ENCODE peak calls at places on chromosomes 4 and X, in six cellular contexts. One of them, this sample, is unnamed. For H3K4me1, the result is how much of the 10 kb centered on the place peaks cover.

GRCh38 chr4:38071801-38072567 is 111.8 kb downstream of the PTTG2 start:
- DNase-seq in GM23248: no peak
- DNase-seq in Karpas-422: no peak
- DNase-seq in colonic mucosa: no peak
- DNase-seq in neural progenitor cell: no peak
- DNase-seq in fibroblast of lung: peak
- DNase-seq in this sample: peak

GRCh38 chrX:122517781-122518180 is 666.3 kb upstream of the GRIA3 start:
- DNase-seq in GM23248: peak
- DNase-seq in Karpas-422: no peak
- DNase-seq in colonic mucosa: no peak
- DNase-seq in neural progenitor cell: no peak
- DNase-seq in fibroblast of lung: peak
- DNase-seq in this sample: no peak

GRCh38 chrX:46268429-46268828 is 276.8 kb downstream of the ZNF674 start:
- DNase-seq in GM23248: peak
- DNase-seq in Karpas-422: no peak
- DNase-seq in colonic mucosa: no peak
- DNase-seq in neural progenitor cell: no peak
- DNase-seq in fibroblast of lung: peak
- DNase-seq in this sample: peak

GRCh38 chr4:35836591-35836990 is 407.7 kb downstream of the ARAP2 start:
- DNase-seq in GM23248: no peak
- DNase-seq in Karpas-422: no peak
- DNase-seq in colonic mucosa: no peak
- DNase-seq in neural progenitor cell: no peak
- DNase-seq in fibroblast of lung: no peak
- DNase-seq in this sample: no peak

GRCh38 chr4:40507977-40508376 is 121.7 kb downstream of the RBM47 start:
- DNase-seq in GM23248: no peak
- DNase-seq in Karpas-422: peak
- DNase-seq in colonic mucosa: peak
- DNase-seq in neural progenitor cell: no peak
- DNase-seq in fibroblast of lung: peak
- DNase-seq in this sample: no peak

GRCh38 chr4:91267543-91267942 is 1036.2 kb upstream of the GRID2 start:
- DNase-seq in GM23248: no peak
- DNase-seq in Karpas-422: no peak
- DNase-seq in colonic mucosa: no peak
- DNase-seq in neural progenitor cell: no peak
- DNase-seq in fibroblast of lung: no peak
- DNase-seq in this sample: no peak

GRCh38 chr4:20370284-20370683 is 118.6 kb downstream of the SLIT2 start:
- DNase-seq in GM23248: peak
- DNase-seq in Karpas-422: no peak
- DNase-seq in colonic mucosa: no peak
- DNase-seq in neural progenitor cell: no peak
- DNase-seq in fibroblast of lung: peak
- DNase-seq in this sample: peak

GRCh38 chr4:88938138-88938537 is 118.8 kb downstream of the FAM13A start:
- DNase-seq in GM23248: peak
- DNase-seq in Karpas-422: no peak
- DNase-seq in colonic mucosa: no peak
- DNase-seq in neural progenitor cell: no peak
- DNase-seq in fibroblast of lung: peak
- DNase-seq in this sample: peak

GRCh38 chrX:87409113-87409841 is 108.3 kb upstream of the KLHL4 start:
- DNase-seq in GM23248: peak
- DNase-seq in Karpas-422: no peak
- DNase-seq in colonic mucosa: peak
- DNase-seq in neural progenitor cell: no peak
- DNase-seq in fibroblast of lung: peak
- DNase-seq in this sample: no peak

GRCh38 chr4:3233391-3234071 is 15.4 kb upstream of the MSANTD1 start:
- DNase-seq in GM23248: peak
- DNase-seq in Karpas-422: no peak
- DNase-seq in colonic mucosa: no peak
- DNase-seq in neural progenitor cell: no peak
- DNase-seq in fibroblast of lung: peak
- DNase-seq in this sample: peak

GRCh38 chr4:138233313-138233712 is 8.8 kb downstream of the SLC7A11 start:
- DNase-seq in GM23248: no peak
- DNase-seq in Karpas-422: no peak
- DNase-seq in colonic mucosa: no peak
- DNase-seq in neural progenitor cell: no peak
- DNase-seq in fibroblast of lung: no peak
- DNase-seq in this sample: no peak

GRCh38 chr4:24063771-24064170 is 173.9 kb upstream of the PPARGC1A start:
- DNase-seq in GM23248: no peak
- DNase-seq in Karpas-422: no peak
- DNase-seq in colonic mucosa: no peak
- DNase-seq in neural progenitor cell: no peak
- DNase-seq in fibroblast of lung: no peak
- DNase-seq in this sample: no peak

GRCh38 chr4:86970447-86971354 is 35.9 kb downstream of the AFF1 start:
- DNase-seq in GM23248: no peak
- DNase-seq in Karpas-422: no peak
- DNase-seq in colonic mucosa: no peak
- DNase-seq in neural progenitor cell: peak
- DNase-seq in fibroblast of lung: no peak
- DNase-seq in this sample: no peak

GRCh38 chr4:86965019-86965976 is 30.5 kb downstream of the AFF1 start:
- DNase-seq in GM23248: no peak
- DNase-seq in Karpas-422: no peak
- DNase-seq in colonic mucosa: no peak
- DNase-seq in neural progenitor cell: peak
- DNase-seq in fibroblast of lung: no peak
- DNase-seq in this sample: no peak

GRCh38 chr4:86967061-86967460 is 32.2 kb downstream of the AFF1 start:
- DNase-seq in GM23248: no peak
- DNase-seq in Karpas-422: no peak
- DNase-seq in colonic mucosa: no peak
- DNase-seq in neural progenitor cell: no peak
- DNase-seq in fibroblast of lung: no peak
- DNase-seq in this sample: no peak

GRCh38 chr4:86968477-86969015 is 33.7 kb downstream of the AFF1 start:
- DNase-seq in GM23248: no peak
- DNase-seq in Karpas-422: no peak
- DNase-seq in colonic mucosa: no peak
- DNase-seq in neural progenitor cell: no peak
- DNase-seq in fibroblast of lung: no peak
- DNase-seq in this sample: no peak

GRCh38 chr4:86967798-86968197 is 33.0 kb downstream of the AFF1 start:
- DNase-seq in GM23248: peak
- DNase-seq in Karpas-422: no peak
- DNase-seq in colonic mucosa: no peak
- DNase-seq in neural progenitor cell: no peak
- DNase-seq in fibroblast of lung: no peak
- DNase-seq in this sample: peak
- H3K4me1 ChIP-seq in GM23248: under half
- H3K4me1 ChIP-seq in Karpas-422: under half
- H3K4me1 ChIP-seq in colonic mucosa: under half
- H3K4me1 ChIP-seq in neural progenitor cell: under half
- H3K4me1 ChIP-seq in fibroblast of lung: under half
- H3K4me1 ChIP-seq in this sample: under half

GRCh38 chr4:104591505-104591904 is 96.8 kb upstream of the CXXC4 start:
- DNase-seq in GM23248: no peak
- DNase-seq in Karpas-422: no peak
- DNase-seq in colonic mucosa: no peak
- DNase-seq in neural progenitor cell: peak
- DNase-seq in fibroblast of lung: peak
- DNase-seq in this sample: no peak

GRCh38 chr4:104592894-104593470 is 98.3 kb upstream of the CXXC4 start:
- DNase-seq in GM23248: no peak
- DNase-seq in Karpas-422: no peak
- DNase-seq in colonic mucosa: no peak
- DNase-seq in neural progenitor cell: peak
- DNase-seq in fibroblast of lung: peak
- DNase-seq in this sample: no peak

DNA sequence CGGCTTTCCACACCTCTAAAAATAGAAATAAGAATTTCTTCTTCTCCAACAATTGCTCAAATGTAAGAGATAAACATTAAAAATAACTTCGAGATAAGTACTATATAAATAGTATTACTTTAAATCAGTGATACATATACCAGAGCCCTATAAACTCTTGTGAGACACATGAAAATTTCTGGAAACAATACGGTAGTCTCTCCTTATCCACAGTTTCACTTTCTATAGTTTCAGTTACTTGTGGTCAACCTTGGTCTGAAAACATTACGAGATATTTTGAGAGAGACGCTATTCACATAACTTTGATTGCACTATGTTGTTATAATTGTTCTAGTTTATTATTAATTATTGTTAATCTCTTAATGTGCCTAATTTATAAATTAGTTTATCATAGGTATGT is 101.5 kb upstream of the CXXC4 start:
- DNase-seq in GM23248: no peak
- DNase-seq in Karpas-422: no peak
- DNase-seq in colonic mucosa: no peak
- DNase-seq in neural progenitor cell: no peak
- DNase-seq in fibroblast of lung: peak
- DNase-seq in this sample: no peak
- H3K4me3 ChIP-seq in GM23248: no peak
- H3K4me3 ChIP-seq in Karpas-422: no peak
- H3K4me3 ChIP-seq in colonic mucosa: no peak
- H3K4me3 ChIP-seq in neural progenitor cell: no peak
- H3K4me3 ChIP-seq in fibroblast of lung: no peak
- H3K4me3 ChIP-seq in this sample: no peak

GRCh38 chr4:152591876-152592275 is 56.0 kb upstream of the FBXW7 start:
- DNase-seq in GM23248: no peak
- DNase-seq in Karpas-422: no peak
- DNase-seq in colonic mucosa: no peak
- DNase-seq in neural progenitor cell: no peak
- DNase-seq in fibroblast of lung: no peak
- DNase-seq in this sample: no peak
- H3K9ac ChIP-seq in GM23248: no peak
- H3K9ac ChIP-seq in Karpas-422: no peak
- H3K9ac ChIP-seq in colonic mucosa: no peak
- H3K9ac ChIP-seq in neural progenitor cell: peak
- H3K9ac ChIP-seq in fibroblast of lung: no peak
- H3K9ac ChIP-seq in this sample: no peak

GRCh38 chr4:173171987-173172386 is 3.4 kb downstream of the GALNT7 start:
- DNase-seq in GM23248: no peak
- DNase-seq in Karpas-422: no peak
- DNase-seq in colonic mucosa: no peak
- DNase-seq in neural progenitor cell: no peak
- DNase-seq in fibroblast of lung: no peak
- DNase-seq in this sample: no peak
- H3K4me1 ChIP-seq in GM23248: under half
- H3K4me1 ChIP-seq in Karpas-422: half or more
- H3K4me1 ChIP-seq in colonic mucosa: under half
- H3K4me1 ChIP-seq in neural progenitor cell: half or more
- H3K4me1 ChIP-seq in fibroblast of lung: under half
- H3K4me1 ChIP-seq in this sample: under half

DNA sequence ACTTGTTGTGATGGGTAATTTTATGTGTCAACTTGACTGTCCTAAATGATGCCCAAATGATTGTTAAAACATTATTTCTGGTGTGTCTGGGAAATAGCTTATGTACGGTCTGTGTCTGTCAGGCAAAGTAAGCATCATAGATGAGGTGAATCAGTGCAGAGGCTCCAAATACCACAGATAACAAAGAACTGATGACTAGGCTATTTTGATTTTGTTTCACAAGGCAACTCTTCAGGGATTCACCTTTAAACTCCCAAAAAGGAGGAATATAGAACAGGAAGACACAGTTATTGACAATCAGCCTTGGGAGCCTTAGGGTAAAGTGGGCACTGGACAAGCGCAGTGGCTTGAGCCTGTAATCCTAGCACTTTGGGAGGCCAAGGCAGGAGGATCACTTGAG is 290.7 kb downstream of the PCDH10 start:
- DNase-seq in GM23248: no peak
- DNase-seq in Karpas-422: no peak
- DNase-seq in colonic mucosa: no peak
- DNase-seq in neural progenitor cell: no peak
- DNase-seq in fibroblast of lung: no peak
- DNase-seq in this sample: no peak
- H3K4me3 ChIP-seq in GM23248: no peak
- H3K4me3 ChIP-seq in Karpas-422: no peak
- H3K4me3 ChIP-seq in colonic mucosa: no peak
- H3K4me3 ChIP-seq in neural progenitor cell: no peak
- H3K4me3 ChIP-seq in fibroblast of lung: no peak
- H3K4me3 ChIP-seq in this sample: no peak

GRCh38 chr4:181006509-181007290 is 1236.5 kb upstream of the TENM3 start:
- DNase-seq in GM23248: peak
- DNase-seq in Karpas-422: no peak
- DNase-seq in colonic mucosa: no peak
- DNase-seq in neural progenitor cell: no peak
- DNase-seq in fibroblast of lung: peak
- DNase-seq in this sample: peak
- H3K9ac ChIP-seq in GM23248: peak
- H3K9ac ChIP-seq in Karpas-422: no peak
- H3K9ac ChIP-seq in colonic mucosa: no peak
- H3K9ac ChIP-seq in neural progenitor cell: no peak
- H3K9ac ChIP-seq in fibroblast of lung: no peak
- H3K9ac ChIP-seq in this sample: peak

GRCh38 chr4:83113429-83113786 is 1.1 kb downstream of the PLAC8 start:
- DNase-seq in GM23248: no peak
- DNase-seq in Karpas-422: no peak
- DNase-seq in colonic mucosa: no peak
- DNase-seq in neural progenitor cell: no peak
- DNase-seq in fibroblast of lung: no peak
- DNase-seq in this sample: no peak
- H3K4me1 ChIP-seq in GM23248: under half
- H3K4me1 ChIP-seq in Karpas-422: under half
- H3K4me1 ChIP-seq in colonic mucosa: under half
- H3K4me1 ChIP-seq in neural progenitor cell: under half
- H3K4me1 ChIP-seq in fibroblast of lung: under half
- H3K4me1 ChIP-seq in this sample: under half

GRCh38 chr4:41644915-41645295 is 103.6 kb downstream of the PHOX2B start:
- DNase-seq in GM23248: no peak
- DNase-seq in Karpas-422: no peak
- DNase-seq in colonic mucosa: no peak
- DNase-seq in neural progenitor cell: peak
- DNase-seq in fibroblast of lung: no peak
- DNase-seq in this sample: no peak
- H3K4me3 ChIP-seq in GM23248: no peak
- H3K4me3 ChIP-seq in Karpas-422: no peak
- H3K4me3 ChIP-seq in colonic mucosa: no peak
- H3K4me3 ChIP-seq in neural progenitor cell: peak
- H3K4me3 ChIP-seq in fibroblast of lung: no peak
- H3K4me3 ChIP-seq in this sample: no peak

This sample was measured in adipocyte.